ENCODE peak calls at places on chromosome X, in five cellular contexts. G is HepG2, V is IMR-90, Q is K562, E is GM12878. S is an unnamed sample.

GRCh38 chrX:144601010-144601409 is 646.3 kb upstream of the SPANXN1 start:
- DNase-seq in G (no peak), V (no peak), Q (no peak), E (no peak), S (no peak)

GRCh38 chrX:9940397-9940796 is 26.8 kb upstream of the CLDN34 start:
- DNase-seq in G (no peak), V (peak; percentile 82), Q (no peak), E (no peak), S (no peak)

GRCh38 chrX:112857478-112857878 is 16.8 kb upstream of the AMOT start:
- DNase-seq in G (no peak), V (no peak), Q (no peak), E (no peak), S (no peak)

GRCh38 chrX:113059714-113060113 is 219.1 kb upstream of the AMOT start:
- DNase-seq in G (no peak), V (no peak), Q (no peak), E (no peak), S (no peak)

GRCh38 chrX:50813843-50814661 is at the start of gene SHROOM4:
- DNase-seq in G (peak; percentile 13), V (peak; percentile 58), Q (no peak), E (no peak), S (peak; percentile 30)

GRCh38 chrX:153583433-153583832 is 15.5 kb downstream of the CCNQ start:
- DNase-seq in G (no peak), V (no peak), Q (no peak), E (no peak), S (no peak)

GRCh38 chrX:119292445-119292844 is 56.4 kb downstream of the PGRMC1 start:
- DNase-seq in G (no peak), V (no peak), Q (no peak), E (no peak), S (no peak)

GRCh38 chrX:153398275-153398960 is 2.7 kb downstream of the PNMA6E start:
- DNase-seq in G (no peak), V (no peak), Q (no peak), E (no peak), S (no peak)

GRCh38 chrX:54786972-54787371 is 11.1 kb downstream of the ITIH6 start:
- DNase-seq in G (no peak), V (no peak), Q (no peak), E (no peak), S (no peak)

GRCh38 chrX:24643116-24643515 is 4.0 kb downstream of the PCYT1B start:
- DNase-seq in G (no peak), V (no peak), Q (peak; percentile 14), E (no peak), S (no peak)

GRCh38 chrX:134246282-134246681 is 9.3 kb downstream of the CCDC160 start:
- DNase-seq in G (no peak), V (no peak), Q (no peak), E (no peak), S (no peak)

GRCh38 chrX:120755066-120755846 is 120.4 kb downstream of the CT47B1 start:
- DNase-seq in G (peak; percentile 82), V (no peak), Q (no peak), E (no peak), S (no peak)

GRCh38 chrX:41082783-41083182 is 2.5 kb upstream of the USP9X start:
- DNase-seq in G (no peak), V (no peak), Q (no peak), E (no peak), S (no peak)

GRCh38 chrX:85084770-85085393 is 81.2 kb downstream of the APOOL start:
- DNase-seq in G (peak; percentile 11), V (peak; percentile 49), Q (peak; percentile 43), E (peak; percentile 8), S (peak; percentile 50)

GRCh38 chrX:119235872-119236598 is at the start of gene PGRMC1:
- DNase-seq in G (peak; percentile 55), V (peak; percentile 64), Q (peak; percentile 95), E (peak; percentile 15), S (peak; percentile 92)

GRCh38 chrX:20711366-20711765 is 444.7 kb upstream of the RPS6KA3 start:
- DNase-seq in G (no peak), V (no peak), Q (no peak), E (no peak), S (no peak)

GRCh38 chrX:136192839-136193414 is 45.6 kb downstream of the FHL1 start:
- DNase-seq in G (no peak), V (peak; percentile 68), Q (no peak), E (no peak), S (no peak)

GRCh38 chrX:105451426-105451825 is 230.9 kb upstream of the TEX13A start:
- DNase-seq in G (no peak), V (peak; percentile 0), Q (no peak), E (no peak), S (no peak)

GRCh38 chrX:34381241-34381640 is 249.1 kb upstream of the FAM47A start:
- DNase-seq in G (no peak), V (no peak), Q (no peak), E (no peak), S (no peak)

GRCh38 chrX:138763761-138764160 is 52.2 kb upstream of the FGF13 start:
- DNase-seq in G (no peak), V (no peak), Q (no peak), E (no peak), S (no peak)

GRCh38 chrX:123267220-123267619 is 83.1 kb downstream of the GRIA3 start:
- DNase-seq in G (no peak), V (no peak), Q (no peak), E (no peak), S (no peak)

GRCh38 chrX:103783971-103784370 is 7.3 kb downstream of the PLP1 start:
- DNase-seq in G (no peak), V (peak; percentile 11), Q (no peak), E (no peak), S (no peak)

GRCh38 chrX:22095306-22095705 is 63.2 kb downstream of the PHEX start:
- DNase-seq in G (no peak), V (peak; percentile 67), Q (no peak), E (no peak), S (no peak)

GRCh38 chrX:8036914-8037313 is 109.7 kb upstream of the PNPLA4 start:
- DNase-seq in G (no peak), V (no peak), Q (no peak), E (no peak), S (no peak)

GRCh38 chrX:113305496-113305895 is 464.9 kb upstream of the AMOT start:
- DNase-seq in G (no peak), V (peak; percentile 4), Q (no peak), E (no peak), S (no peak)

GRCh38 chrX:118677318-118677717 is 50.1 kb upstream of the IL13RA1 start:
- DNase-seq in G (no peak), V (no peak), Q (no peak), E (no peak), S (no peak)

GRCh38 chrX:115630204-115630603 is 69.2 kb downstream of the PLS3 start:
- DNase-seq in G (no peak), V (no peak), Q (no peak), E (no peak), S (no peak)

GRCh38 chrX:12974217-12974796 is 603 bp upstream of the TMSB4X start:
- DNase-seq in G (no peak), V (peak; percentile 54), Q (peak; percentile 63), E (no peak), S (peak; percentile 46)
- TF ChIP-seq MXI1 in G (no peak), V (no peak), Q (no peak), E (no peak), S (no peak)

GRCh38 chrX:17774053-17774452 is 36.8 kb downstream of the SCML1 start:
- DNase-seq in G (no peak), V (no peak), Q (no peak), E (no peak), S (no peak)
- H3K27me3 ChIP-seq in G (no peaks in the 10 kb centered on the region), V (peaks cover 4% of the 10 kb centered on the region), Q (no peaks in the 10 kb centered on the region), E (no peaks in the 10 kb centered on the region), S (peaks cover 5% of the 10 kb centered on the region)

GRCh38 chrX:56130013-56130412 is 102.1 kb upstream of the KLF8 start:
- DNase-seq in G (no peak), V (no peak), Q (no peak), E (no peak), S (no peak)
- TF ChIP-seq MXI1 in G (no peak), V (no peak), Q (no peak), E (no peak), S (no peak)

DNA sequence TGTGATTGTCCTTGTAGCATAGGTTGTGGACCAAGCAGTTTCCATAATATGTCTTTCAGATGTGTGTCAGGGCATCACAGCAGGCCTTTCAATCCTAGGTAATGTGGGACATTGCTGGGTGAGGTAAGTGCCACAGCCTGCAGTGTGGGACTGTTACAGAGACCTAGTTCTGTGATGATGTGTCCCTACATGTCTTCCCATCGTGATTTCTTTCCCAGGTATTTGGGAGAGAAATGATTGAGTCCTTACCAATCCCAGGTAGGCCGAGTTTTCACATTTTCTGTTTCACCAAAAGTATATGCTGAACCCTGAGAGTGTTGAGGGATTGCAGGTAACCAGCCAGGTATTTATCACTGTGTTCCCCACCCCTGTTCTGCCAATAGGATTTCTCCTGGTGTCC is 10.6 kb upstream of the ATXN3L start:
- DNase-seq in G (no peak), V (no peak), Q (no peak), E (no peak), S (no peak)
- H3K27me3 ChIP-seq in G (no peaks in the 10 kb centered on the region), V (no peaks in the 10 kb centered on the region), Q (no peaks in the 10 kb centered on the region), E (no peaks in the 10 kb centered on the region), S (no peaks in the 10 kb centered on the region)

GRCh38 chrX:38304010-38304409 is 23.3 kb downstream of the RPGR start:
- DNase-seq in G (peak; percentile 11), V (peak; percentile 7), Q (peak; percentile 9), E (no peak), S (no peak)

GRCh38 chrX:38311743-38312142 is 15.6 kb downstream of the RPGR start:
- DNase-seq in G (no peak), V (no peak), Q (no peak), E (no peak), S (no peak)

GRCh38 chrX:38305971-38306370 is 21.3 kb downstream of the RPGR start:
- DNase-seq in G (peak; percentile 18), V (no peak), Q (no peak), E (no peak), S (no peak)
- TF ChIP-seq MXI1 in G (no peak), V (no peak), Q (no peak), E (no peak), S (no peak)

DNA sequence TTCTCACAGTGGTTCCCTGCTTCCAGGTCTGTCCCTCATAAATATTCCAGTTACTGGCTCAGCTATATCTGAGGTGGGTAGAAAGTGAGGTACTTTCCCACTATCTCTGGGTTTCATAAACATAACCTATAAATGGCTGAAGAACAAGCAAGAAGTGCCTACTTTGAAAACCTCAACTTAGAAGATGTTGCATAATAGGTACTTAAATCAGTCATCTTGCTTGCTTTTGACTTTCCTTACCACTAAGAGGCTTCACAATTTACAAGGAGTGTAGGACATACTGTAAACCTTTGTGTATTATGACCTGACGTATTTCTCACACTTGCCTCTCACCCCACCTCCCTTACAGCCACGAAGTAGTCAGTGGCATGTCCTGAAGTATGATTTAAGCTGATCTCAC is 145.9 kb downstream of the PCDH19 start:
- DNase-seq in G (no peak), V (no peak), Q (no peak), E (peak; percentile 45), S (no peak)
- H3K27me3 ChIP-seq in G (no peaks in the 10 kb centered on the region), V (no peaks in the 10 kb centered on the region), Q (no peaks in the 10 kb centered on the region), E (no peaks in the 10 kb centered on the region), S (no peaks in the 10 kb centered on the region)